ENCODE peak calls at places on chromosome 13, in six cellular contexts. R is mucosa of descending colon, E is right atrium auricular region, Y is HFF-Myc, M is breast epithelium, I is DND-41. H is an unnamed sample.
A peak's percentile ranks its signal among the peaks of the same experiment; 100 is the strongest.

GRCh38 chr13:103876571-103876970 is 810.4 kb upstream of the SLC10A2 start:
- DNase-seq in R (no peak), M (no peak), I (no peak), Y (no peak), E (no peak), H (no peak)

GRCh38 chr13:99199541-99200432 is 867 bp upstream of the UBAC2 start:
- DNase-seq in M (no peak), R (no peak), E (peak; percentile 60), I (no peak), Y (no peak), H (peak; percentile 30)

GRCh38 chr13:78372581-78372980 is 230.8 kb downstream of the POU4F1 start:
- DNase-seq in E (no peak), M (no peak), Y (no peak), I (no peak), R (no peak), H (no peak)

GRCh38 chr13:48333976-48334375 is 30.4 kb downstream of the RB1 start:
- DNase-seq in R (no peak), E (no peak), M (no peak), Y (no peak), I (no peak), H (peak; percentile 45)

GRCh38 chr13:27791146-27791900 is 960 bp upstream of the GSX1 start:
- DNase-seq in Y (no peak), E (no peak), R (no peak), I (peak; percentile 20), M (no peak), H (no peak)

GRCh38 chr13:34165158-34165557 is 347.2 kb downstream of the RFC3 start:
- DNase-seq in I (no peak), R (no peak), Y (no peak), E (no peak), M (no peak), H (no peak)

GRCh38 chr13:87661471-87661870 is 9.7 kb upstream of the SLITRK5 start:
- DNase-seq in Y (no peak), R (no peak), I (no peak), M (no peak), E (no peak), H (no peak)

GRCh38 chr13:109336730-109337129 is 449.7 kb downstream of the IRS2 start:
- DNase-seq in I (no peak), Y (no peak), M (no peak), E (no peak), R (no peak), H (peak; percentile 27)

GRCh38 chr13:28117689-28118377 is 17.5 kb upstream of the FLT3 start:
- DNase-seq in Y (no peak), I (no peak), E (peak; percentile 63), M (no peak), R (peak; percentile 74), H (peak; percentile 16)

GRCh38 chr13:42055500-42056085 is 7.1 kb downstream of the DGKH start:
- DNase-seq in E (no peak), M (no peak), R (no peak), I (no peak), Y (no peak), H (no peak)
- H3K4me3 ChIP-seq in E (no peak overlapping the region), M (no peak overlapping the region), R (no peak overlapping the region), I (no peak overlapping the region), Y (no peak overlapping the region), H (no peak overlapping the region)

DNA sequence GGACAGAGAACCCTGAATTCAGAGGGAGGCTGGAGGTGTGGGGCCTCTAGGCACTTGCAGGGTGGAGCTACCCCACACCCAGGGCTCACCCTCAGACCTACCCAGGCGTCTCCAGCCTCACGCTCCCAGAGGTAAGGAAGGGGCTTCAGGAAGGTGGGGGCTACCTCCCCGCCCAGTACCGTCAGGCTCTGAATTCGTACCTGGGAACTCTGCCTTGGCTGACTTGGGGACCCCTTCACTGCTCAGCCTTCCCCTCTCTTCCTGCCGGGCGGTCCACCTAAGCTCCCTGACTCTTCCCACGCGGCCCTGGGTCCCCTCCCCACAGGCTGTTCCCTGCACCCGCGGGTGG is 28.5 kb upstream of the PARP4 start:
- DNase-seq in Y (no peak), R (no peak), M (no peak), I (no peak), E (no peak), H (no peak)
- TF ChIP-seq CTCF in Y (no peak), R (no peak), M (no peak), I (no peak), E (no peak), H (no peak)

GRCh38 chr13:52830946-52831345 is 17.5 kb downstream of the PCDH8 start:
- DNase-seq in E (no peak), M (no peak), Y (no peak), R (no peak), I (no peak), H (no peak)
- H3K4me3 ChIP-seq in E (no peak overlapping the region), M (no peak overlapping the region), Y (no peak overlapping the region), R (no peak overlapping the region), I (no peak overlapping the region), H (no peak overlapping the region)

DNA sequence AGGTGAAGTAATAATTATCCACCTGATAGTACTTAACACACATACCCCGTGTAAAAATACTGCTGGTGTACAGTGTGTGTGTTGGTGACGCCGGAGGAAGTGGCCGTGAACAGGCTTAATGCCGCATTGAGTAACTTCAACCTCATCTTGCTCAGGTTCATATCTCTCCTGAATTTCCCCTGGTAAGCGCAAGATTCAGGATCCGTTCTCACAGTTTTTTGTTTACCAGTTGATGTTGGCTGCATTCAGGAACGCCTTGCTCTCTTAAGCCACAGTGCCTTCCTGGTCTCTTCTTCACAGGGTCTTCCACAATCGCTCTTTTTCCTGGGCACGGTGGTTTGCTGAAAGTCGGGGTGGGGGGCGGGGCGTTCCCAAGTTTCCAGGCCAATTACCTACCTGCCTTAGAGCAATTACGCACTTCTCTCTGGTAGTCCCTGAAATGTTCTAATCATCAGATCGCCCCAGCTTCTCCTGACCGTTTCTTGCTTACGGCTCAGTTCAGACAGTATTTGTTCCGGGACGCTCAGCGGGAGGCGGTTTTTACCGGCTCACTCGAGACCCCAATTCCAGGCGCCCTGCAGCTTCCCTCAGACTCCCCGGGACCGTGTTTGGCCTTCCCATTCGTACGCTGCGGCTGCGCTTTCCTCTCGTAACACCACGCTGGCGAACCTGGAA is 702 bp upstream of the DNAJC3 start:
- DNase-seq in I (peak; percentile 41), R (peak; percentile 40), M (peak; percentile 25), E (no peak), Y (no peak), H (peak; percentile 43)
- TF ChIP-seq CTCF in I (no peak), R (no peak), M (no peak), E (no peak), Y (no peak), H (no peak)

GRCh38 chr13:110503979-110504499 is 57.5 kb downstream of the RAB20 start:
- DNase-seq in R (peak; percentile 66), E (no peak), M (no peak), I (no peak), Y (no peak), H (no peak)
- H3K4me3 ChIP-seq in R (no peak overlapping the region), E (no peak overlapping the region), M (no peak overlapping the region), I (no peak overlapping the region), Y (no peak overlapping the region), H (no peak overlapping the region)

GRCh38 chr13:30038884-30039283 is 188.5 kb upstream of the UBL3 start:
- DNase-seq in E (no peak), R (no peak), I (no peak), M (no peak), Y (peak; percentile 38), H (peak; percentile 80)
- TF ChIP-seq CTCF in E (no peak), R (no peak), I (no peak), M (no peak), Y (peak; percentile 17), H (peak; percentile 34)

H was measured in fibroblast of the aortic adventitia.